ENCODE peak calls at places on chromosomes 4 and X, in ten cellular contexts. R is progenitor cell of endocrine pancreas; M is KBM-7; L is thoracic aorta; X is LHCN-M2; G is NCI-H2171 treated with DMSO at 0.1 percent for 48 hours; J is pulmonary artery endothelial cell; V is GM20000; P is activated CD8-positive, alpha-beta T cell treated with anti-CD3 and anti-CD28 coated beads, Interleukin-2, amount 10 ng/mL, durations not matched to agents 7 days and 5 days; Y is HCEC 1CT. N is an unnamed sample.

GRCh38 chrX:124223524-124223923 is 108.9 kb upstream of the TEX13D start:
- DNase-seq in R (no peak), M (peak), L (no peak), X (no peak), G (no peak), J (no peak), V (no peak), P (peak), Y (no peak), N (no peak)

GRCh38 chrX:329291-329910 is 10.8 kb upstream of the GTPBP6 start:
- DNase-seq in R (no peak), M (no peak), L (no peak), X (no peak), G (no peak), J (no peak), V (no peak), P (no peak), Y (no peak), N (no peak)

GRCh38 chr4:1091561-1091995 is 21.8 kb downstream of the RNF212 start:
- DNase-seq in R (no peak), M (no peak), L (no peak), X (no peak), G (no peak), J (no peak), V (no peak), P (no peak), Y (no peak), N (no peak)

GRCh38 chrX:143788265-143788664 is 67.7 kb upstream of the SPANXN2 start:
- DNase-seq in R (no peak), M (peak), L (no peak), X (peak), G (no peak), J (no peak), V (no peak), P (no peak), Y (peak), N (peak)

GRCh38 chr4:25915359-25915716 is 1.3 kb downstream of the SMIM20 start:
- DNase-seq in R (no peak), M (no peak), L (no peak), X (peak), G (no peak), J (no peak), V (no peak), P (no peak), Y (no peak), N (no peak)

GRCh38 chrX:389021-389441 is 2.3 kb upstream of the PPP2R3B start:
- DNase-seq in R (no peak), M (no peak), L (no peak), X (no peak), G (no peak), J (no peak), V (no peak), P (no peak), Y (no peak), N (no peak)

GRCh38 chr4:7698586-7698985 is 241.1 kb downstream of the AFAP1 start:
- DNase-seq in R (no peak), M (no peak), L (no peak), X (no peak), G (no peak), J (no peak), V (no peak), P (no peak), Y (no peak), N (peak)

GRCh38 chr4:24795666-24796381 is 451 bp downstream of the SOD3 start:
- DNase-seq in R (no peak), M (no peak), L (no peak), X (no peak), G (no peak), J (no peak), V (no peak), P (no peak), Y (no peak), N (no peak)

GRCh38 chrX:1453390-1453783 is 678 bp upstream of the ASMTL start:
- DNase-seq in R (no peak), M (peak), L (peak), X (no peak), G (no peak), J (no peak), V (peak), P (no peak), Y (no peak), N (no peak)

GRCh38 chr4:95431678-95432077 is 117.1 kb downstream of the UNC5C start:
- DNase-seq in R (no peak), M (no peak), L (no peak), X (no peak), G (no peak), J (no peak), V (no peak), P (no peak), Y (no peak), N (no peak)

GRCh38 chr4:88803600-88804096 is 106.0 kb upstream of the NAP1L5 start:
- DNase-seq in R (no peak), M (peak), L (no peak), X (peak), G (no peak), J (no peak), V (no peak), P (no peak), Y (peak), N (peak)

GRCh38 chr4:71765837-71766236 is 18.0 kb downstream of the GC start:
- DNase-seq in R (no peak), M (no peak), L (no peak), X (no peak), G (no peak), J (no peak), V (no peak), P (no peak), Y (no peak), N (no peak)

GRCh38 chr4:13529130-13529919 is 15.0 kb downstream of the NKX3-2 start:
- DNase-seq in R (no peak), M (no peak), L (no peak), X (no peak), G (no peak), J (no peak), V (peak), P (no peak), Y (no peak), N (no peak)

GRCh38 chr4:21765810-21766407 is 182.7 kb downstream of the KCNIP4 start:
- DNase-seq in R (peak), M (peak), L (no peak), X (peak), G (peak), J (peak), V (peak), P (peak), Y (peak), N (peak)

GRCh38 chr4:189858445-189858844 is 82.2 kb upstream of the FRG1 start:
- DNase-seq in R (no peak), M (no peak), L (no peak), X (no peak), G (no peak), J (no peak), V (peak), P (no peak), Y (no peak), N (no peak)

N was measured in EL.